ENCODE peak calls at places on chromosome 1, in four cellular contexts. Y, P, S and O are unnamed samples. For H3K9me3, the result is how much of the 10 kb centered on the place peaks cover.

GRCh38 chr1:167648252-167648849 is 18.3 kb downstream of the RCSD1 start:
- DNase-seq in S (no peak), P (no peak), Y (no peak), O (no peak)

GRCh38 chr1:178607718-178608408 is 95.0 kb downstream of the TEX35 start:
- DNase-seq in Y (no peak), P (peak), S (no peak), O (no peak)

GRCh38 chr1:223531742-223532341 is 133.7 kb downstream of the CAPN8 start:
- DNase-seq in S (peak), P (peak), Y (peak), O (peak)

GRCh38 chr1:17122449-17123194 is 3.4 kb upstream of the PADI2 start:
- DNase-seq in S (no peak), P (no peak), Y (no peak), O (no peak)

GRCh38 chr1:11929849-11930248 is 3.6 kb upstream of the KIAA2013 start:
- DNase-seq in P (peak), Y (peak), S (peak), O (peak)

GRCh38 chr1:223209293-223209898 is 66.3 kb upstream of the TLR5 start:
- DNase-seq in S (no peak), Y (no peak), P (no peak), O (no peak)

GRCh38 chr1:23592209-23592905 is 33.1 kb upstream of the ID3 start:
- DNase-seq in Y (no peak), P (no peak), S (no peak), O (no peak)

GRCh38 chr1:178528219-178528962 is 15.5 kb downstream of the TEX35 start:
- DNase-seq in S (no peak), Y (no peak), P (peak), O (no peak)

GRCh38 chr1:5830771-5831599 is 161.2 kb downstream of the NPHP4 start:
- DNase-seq in P (no peak), Y (no peak), S (no peak), O (peak)

GRCh38 chr1:20731057-20731991 is 1.2 kb downstream of the SH2D5 start:
- DNase-seq in Y (no peak), S (no peak), P (peak), O (peak)

GRCh38 chr1:163182330-163182949 is 20.3 kb downstream of the RGS5 start:
- DNase-seq in Y (no peak), S (no peak), P (no peak), O (no peak)

GRCh38 chr1:59976194-59977074 is 49.9 kb upstream of the CYP2J2 start:
- DNase-seq in P (peak), Y (peak), S (peak), O (peak)

GRCh38 chr1:203271962-203272632 is 33.2 kb upstream of the BTG2 start:
- DNase-seq in S (peak), P (no peak), Y (no peak), O (no peak)

GRCh38 chr1:54350360-54350759 is 55.8 kb downstream of the SSBP3 start:
- DNase-seq in S (no peak), Y (no peak), P (no peak), O (no peak)
- H3K4me3 ChIP-seq in S (no peak), Y (no peak), P (no peak), O (no peak)

DNA sequence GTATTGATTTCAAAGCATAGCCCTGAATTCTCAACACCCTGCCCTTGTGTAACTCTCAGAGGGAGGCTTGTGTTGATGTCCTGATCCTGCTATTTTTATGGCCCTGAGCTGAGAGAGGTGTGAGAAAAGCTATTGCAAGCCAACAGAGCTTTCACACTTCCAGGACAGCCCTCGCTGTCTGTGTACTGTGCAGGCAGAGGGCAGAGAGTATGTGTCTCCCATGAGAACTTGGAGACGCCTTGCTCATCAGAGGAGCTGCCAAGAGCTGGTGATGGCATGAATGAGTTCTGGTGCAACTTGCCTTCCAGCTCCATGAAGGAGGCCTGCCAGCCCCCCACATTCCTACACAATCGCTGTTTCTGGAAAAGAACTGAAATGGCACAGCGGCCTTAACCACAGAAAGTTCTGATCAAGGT is 144.1 kb upstream of the AJAP1 start:
- DNase-seq in Y (no peak), P (no peak), S (no peak), O (no peak)
- H3K9me3 ChIP-seq in Y (under half), P (under half), S (under half), O (under half)

GRCh38 chr1:181075727-181076350 is 12.7 kb upstream of the IER5 start:
- DNase-seq in P (no peak), Y (no peak), S (no peak), O (no peak)

GRCh38 chr1:181076852-181077251 is 11.6 kb upstream of the IER5 start:
- DNase-seq in S (no peak), Y (no peak), P (no peak), O (no peak)

GRCh38 chr1:181079382-181079781 is 9.1 kb upstream of the IER5 start:
- DNase-seq in P (no peak), Y (no peak), S (no peak), O (no peak)

GRCh38 chr1:181077576-181078242 is 10.8 kb upstream of the IER5 start:
- DNase-seq in Y (no peak), S (no peak), P (no peak), O (no peak)

GRCh38 chr1:181073638-181074037 is 14.9 kb upstream of the IER5 start:
- DNase-seq in P (no peak), S (peak), Y (no peak), O (no peak)
- H3K27ac ChIP-seq in P (no peak), S (no peak), Y (no peak), O (no peak)

DNA sequence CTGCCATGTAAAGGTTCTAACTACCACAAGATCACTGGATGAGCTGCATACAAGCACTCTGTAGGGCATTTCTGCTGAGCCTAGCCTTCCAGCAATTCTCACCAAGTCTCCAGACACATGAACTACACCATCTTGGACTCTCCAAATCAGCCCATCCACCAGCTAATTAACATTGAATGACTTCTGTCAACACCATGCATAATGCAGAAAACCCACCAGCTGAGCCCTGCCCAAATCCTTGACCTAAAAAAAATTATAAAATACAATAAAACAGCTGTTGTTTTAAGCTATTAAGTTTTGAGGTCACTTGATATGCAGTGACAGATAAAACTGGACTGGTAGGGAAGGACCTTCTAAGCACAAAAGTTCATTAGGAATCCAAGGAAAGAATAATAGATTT is 44.3 kb upstream of the ATP1B1 start:
- DNase-seq in P (no peak), Y (no peak), S (no peak), O (no peak)
- H3K4me3 ChIP-seq in P (no peak), Y (no peak), S (no peak), O (no peak)

DNA sequence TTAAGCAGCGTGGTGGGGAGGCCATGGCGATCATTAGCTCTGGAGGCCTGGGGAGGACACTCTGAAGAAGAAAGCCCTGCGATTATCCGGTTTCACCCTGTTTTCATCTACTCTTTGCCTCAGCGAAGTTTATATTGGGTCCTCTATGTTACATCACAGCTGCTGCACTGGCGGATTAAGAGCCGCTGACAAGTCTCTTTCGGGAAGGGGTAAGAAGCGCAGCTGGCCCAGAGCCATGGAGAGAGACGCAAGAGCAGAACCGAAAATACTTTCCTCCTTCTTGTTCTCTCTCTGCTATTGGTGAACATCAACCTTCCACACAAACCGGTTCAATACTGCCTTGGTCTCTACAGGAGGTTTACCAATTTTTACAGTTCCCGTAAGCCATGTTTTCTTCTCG is 291.5 kb downstream of the FAM72C start:
- DNase-seq in S (no peak), P (no peak), Y (no peak), O (no peak)
- H3K9me3 ChIP-seq in S (under half), P (under half), Y (under half), O (under half)

GRCh38 chr1:63981408-63981773 is 207.6 kb downstream of the ROR1 start:
- DNase-seq in P (no peak), Y (no peak), S (no peak), O (no peak)
- H3K27ac ChIP-seq in P (no peak), Y (no peak), S (no peak), O (no peak)

GRCh38 chr1:3657096-3657475 is 4.8 kb downstream of the TP73 start:
- DNase-seq in P (no peak), Y (no peak), S (no peak), O (no peak)
- H3K4me3 ChIP-seq in P (no peak), Y (no peak), S (no peak), O (no peak)

DNA sequence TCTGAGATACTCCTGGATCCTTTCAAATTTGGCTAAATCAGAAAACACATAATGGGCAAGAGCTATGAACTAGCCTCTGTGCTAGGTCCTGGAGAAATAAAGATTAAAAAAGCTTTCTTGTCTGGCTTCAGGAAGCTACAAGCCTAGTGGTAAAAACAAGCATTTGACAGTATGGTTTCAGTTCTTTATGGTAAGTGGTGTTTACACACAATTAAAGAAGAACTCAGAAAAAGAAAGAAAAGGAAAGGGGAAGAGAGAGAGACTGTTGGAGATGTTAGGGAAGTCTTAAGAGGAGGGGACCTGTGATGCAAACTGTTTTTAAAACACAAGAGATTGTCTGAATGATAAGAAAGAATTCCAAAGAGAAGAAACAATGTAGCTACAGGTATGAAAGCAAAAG is 1.8 kb downstream of the OR10J1 start:
- DNase-seq in Y (no peak), S (no peak), P (no peak), O (no peak)
- H3K9me3 ChIP-seq in Y (under half), S (under half), P (under half), O (under half)

GRCh38 chr1:164579346-164579745 is 20.4 kb downstream of the PBX1 start:
- DNase-seq in S (no peak), P (no peak), Y (no peak), O (no peak)

GRCh38 chr1:164581762-164582161 is 22.8 kb downstream of the PBX1 start:
- DNase-seq in P (no peak), S (no peak), Y (no peak), O (no peak)

GRCh38 chr1:164586619-164587018 is 27.6 kb downstream of the PBX1 start:
- DNase-seq in S (no peak), Y (no peak), P (no peak), O (no peak)

GRCh38 chr1:164583835-164584539 is 25.0 kb downstream of the PBX1 start:
- DNase-seq in Y (no peak), S (no peak), P (no peak), O (no peak)

GRCh38 chr1:164583196-164583595 is 24.2 kb downstream of the PBX1 start:
- DNase-seq in S (no peak), P (no peak), Y (no peak), O (no peak)
- H3K27ac ChIP-seq in S (no peak), P (no peak), Y (no peak), O (no peak)

DNA sequence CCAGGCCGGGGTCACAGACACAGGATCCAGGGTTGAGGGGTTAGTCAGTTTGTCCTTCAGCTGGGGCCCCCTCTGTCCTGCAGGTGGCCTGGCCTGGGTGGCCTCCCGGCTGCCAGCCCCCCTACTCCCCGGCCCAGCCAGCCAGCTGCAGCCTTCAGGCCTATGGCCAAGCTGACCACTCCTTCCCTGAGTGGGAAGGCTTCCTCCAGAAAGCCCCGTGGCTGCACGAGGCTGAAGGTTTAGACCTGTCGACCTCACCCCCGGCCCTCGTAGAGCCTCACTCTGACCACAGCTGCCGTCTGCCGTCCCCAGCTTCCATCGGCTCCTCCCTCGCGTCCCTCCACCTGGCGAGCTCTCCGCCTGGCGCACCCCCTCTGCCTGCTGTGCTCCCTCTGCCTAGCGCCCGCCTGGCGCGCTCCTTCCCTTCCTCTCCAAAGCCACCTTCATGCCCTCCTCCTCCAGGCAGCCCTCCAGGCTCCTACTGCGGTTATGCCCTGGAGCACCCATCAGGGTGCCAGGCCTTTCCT is 9.6 kb downstream of the TTLL10 start:
- DNase-seq in S (no peak), Y (peak), P (peak), O (peak)
- H3K4me3 ChIP-seq in S (no peak), Y (peak), P (no peak), O (no peak)